ENCODE peak calls at places on chromosomes 1 and 21, in four cellular contexts. H, G, V and K are unnamed samples.

GRCh38 chr1:203796223-203796747 is 862 bp downstream of the ZBED6 start:
- DNase-seq in V (no peak), G (peak), H (peak), K (no peak)

GRCh38 chr1:89254658-89255287 is 17.9 kb downstream of the GBP5 start:
- DNase-seq in H (peak), G (no peak), V (no peak), K (no peak)

GRCh38 chr1:247447162-247447909 is 10.6 kb downstream of the OR2B11 start:
- DNase-seq in G (no peak), H (no peak), V (no peak), K (no peak)

GRCh38 chr1:6262570-6263420 is 1.9 kb upstream of the GPR153 start:
- DNase-seq in H (peak), G (no peak), V (peak), K (no peak)

GRCh38 chr1:162772571-162773154 is 17.8 kb upstream of the HSD17B7 start:
- DNase-seq in H (peak), G (no peak), V (no peak), K (no peak)

GRCh38 chr1:170539154-170539553 is 7.2 kb downstream of the GORAB start:
- DNase-seq in H (no peak), V (no peak), G (no peak), K (no peak)

GRCh38 chr21:43316156-43316845 is 110.6 kb downstream of the SIK1 start:
- DNase-seq in V (no peak), H (no peak), G (no peak), K (no peak)

GRCh38 chr1:73801912-73802429 is 396.0 kb downstream of the LRRIQ3 start:
- DNase-seq in G (no peak), V (no peak), H (no peak), K (no peak)

GRCh38 chr1:4700801-4701200 is 46.4 kb downstream of the AJAP1 start:
- DNase-seq in H (no peak), G (no peak), V (no peak), K (no peak)

GRCh38 chr1:67679691-67680090 is 5.3 kb upstream of the GADD45A start:
- DNase-seq in G (no peak), H (no peak), V (no peak), K (no peak)

GRCh38 chr1:166676981-166677380 is 162.3 kb upstream of the POGK start:
- DNase-seq in H (no peak), G (no peak), V (no peak), K (no peak)

GRCh38 chr1:181324797-181325616 is 158.3 kb upstream of the CACNA1E start:
- DNase-seq in G (no peak), H (no peak), V (no peak), K (no peak)

GRCh38 chr1:9455487-9456237 is 83.6 kb upstream of the SLC25A33 start:
- DNase-seq in V (peak), H (peak), G (peak), K (peak)

GRCh38 chr1:2199042-2199810 is 4.7 kb upstream of the FAAP20 start:
- DNase-seq in H (peak), V (peak), G (peak), K (peak)

GRCh38 chr1:61083014-61083798 is 845 bp downstream of the NFIA start:
- DNase-seq in V (peak), H (peak), G (peak), K (peak)

GRCh38 chr1:152035406-152036315 is 1.1 kb downstream of the S100A11 start:
- DNase-seq in G (no peak), H (peak), V (peak), K (no peak)

GRCh38 chr1:15848929-15849774 is 1.6 kb downstream of the SPEN start:
- DNase-seq in H (peak), V (peak), G (peak), K (peak)

GRCh38 chr1:74323937-74324473 is 88.8 kb downstream of the TNNI3K start:
- DNase-seq in G (no peak), H (peak), V (no peak), K (no peak)

GRCh38 chr1:181113061-181113695 is 24.7 kb downstream of the IER5 start:
- DNase-seq in G (no peak), V (no peak), H (no peak), K (no peak)

GRCh38 chr1:9416506-9416905 is 122.8 kb upstream of the SLC25A33 start:
- DNase-seq in V (no peak), H (no peak), G (no peak), K (no peak)

GRCh38 chr1:85566890-85567289 is 13.7 kb upstream of the CCN1 start:
- DNase-seq in H (no peak), G (no peak), V (no peak), K (no peak)

GRCh38 chr1:179883040-179883501 is 986 bp downstream of the TOR1AIP1 start:
- DNase-seq in G (no peak), V (no peak), H (no peak), K (no peak)

GRCh38 chr1:167057297-167057688 is 32.9 kb downstream of the GPA33 start:
- DNase-seq in G (peak), H (peak), V (peak), K (no peak)

GRCh38 chr1:65260851-65261473 is 48.4 kb upstream of the DNAJC6 start:
- DNase-seq in V (no peak), H (no peak), G (no peak), K (no peak)

GRCh38 chr1:232904566-232904965 is 45.8 kb upstream of the NTPCR start:
- DNase-seq in G (no peak), V (no peak), H (no peak), K (no peak)

GRCh38 chr1:165564561-165564960 is 20.8 kb downstream of the LRRC52 start:
- DNase-seq in V (no peak), H (no peak), G (no peak), K (no peak)

GRCh38 chr1:187408217-187409004 is 579.7 kb downstream of the PLA2G4A start:
- DNase-seq in G (no peak), V (no peak), H (peak), K (no peak)

GRCh38 chr21:28518620-28519019 is 474.1 kb downstream of the LTN1 start:
- DNase-seq in H (peak), G (no peak), V (no peak), K (no peak)

GRCh38 chr21:28516011-28516410 is 476.7 kb downstream of the LTN1 start:
- DNase-seq in V (no peak), H (no peak), G (no peak), K (no peak)

GRCh38 chr21:28513450-28513849 is 479.2 kb downstream of the LTN1 start:
- DNase-seq in G (no peak), V (no peak), H (no peak), K (no peak)

GRCh38 chr21:28521932-28522826 is 470.5 kb downstream of the LTN1 start:
- DNase-seq in V (no peak), G (no peak), H (peak), K (no peak)

GRCh38 chr21:28516996-28517592 is 475.6 kb downstream of the LTN1 start:
- DNase-seq in G (peak), V (peak), H (peak), K (peak)
- TF ChIP-seq CTCF in G (peak), V (peak), H (peak), K (peak)

GRCh38 chr1:13224480-13225060 is 1.4 kb downstream of the PRAMEF18 start:
- DNase-seq in V (no peak), G (no peak), H (no peak), K (no peak)

DNA sequence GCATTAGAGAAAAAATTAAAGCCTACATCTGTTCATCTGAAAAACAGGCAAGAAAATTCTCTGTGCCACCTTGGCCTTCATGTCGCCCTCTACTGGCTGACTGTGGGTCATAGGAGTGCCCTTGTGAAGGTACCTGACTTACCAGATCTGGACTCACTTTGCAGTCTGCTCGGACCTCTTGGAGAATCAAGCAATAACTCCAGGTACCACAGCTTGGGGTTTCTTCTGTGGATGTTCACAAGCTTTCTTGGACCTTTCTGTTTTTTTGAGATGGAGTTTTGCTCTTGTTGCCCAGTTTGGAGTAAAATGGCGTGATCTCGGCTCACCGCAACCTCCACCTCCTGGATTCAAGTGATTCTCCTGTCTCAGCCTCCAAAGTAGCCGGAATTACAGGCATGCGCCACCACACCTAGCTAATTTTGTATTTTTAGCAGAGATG is 2.4 kb upstream of the PRAMEF18 start:
- DNase-seq in G (peak), H (no peak), V (no peak), K (no peak)
- TF ChIP-seq CTCF in G (peak), H (no peak), V (no peak), K (peak)

GRCh38 chr1:41122851-41123518 is 101.5 kb upstream of the SLFNL1 start:
- DNase-seq in H (peak), G (peak), V (peak), K (no peak)
- TF ChIP-seq CTCF in H (peak), G (peak), V (peak), K (no peak)

GRCh38 chr1:161300478-161300877 is 9.3 kb downstream of the MPZ start:
- DNase-seq in G (no peak), V (no peak), H (no peak), K (no peak)

GRCh38 chr1:161298116-161298515 is 11.7 kb downstream of the MPZ start:
- DNase-seq in H (no peak), G (no peak), V (no peak), K (no peak)

GRCh38 chr1:161304927-161305871 is 4.6 kb downstream of the MPZ start:
- DNase-seq in H (no peak), G (peak), V (no peak), K (no peak)

GRCh38 chr1:161299347-161299746 is 10.4 kb downstream of the MPZ start:
- DNase-seq in G (no peak), V (no peak), H (no peak), K (no peak)
- TF ChIP-seq CTCF in G (no peak), V (no peak), H (no peak), K (no peak)